ENCODE peak calls at places on chromosomes 7 and 10, in ten cellular contexts. One of them, this sample, is unnamed.

GRCh38 chr7:116122972-116123595 is 87.3 kb upstream of the TES start:
- DNase-seq in HepG2: peak
- DNase-seq in sigmoid colon: no peak
- DNase-seq in IMR-90: peak
- DNase-seq in heart left ventricle: no peak
- DNase-seq in ovary: no peak
- DNase-seq in uterus: no peak
- DNase-seq in tibial nerve: no peak
- DNase-seq in esophagus squamous epithelium: no peak
- DNase-seq in transverse colon: no peak
- DNase-seq in this sample: no peak

GRCh38 chr7:46485481-46486065 is 564.5 kb upstream of the IGFBP3 start:
- DNase-seq in esophagus squamous epithelium: no peak
- DNase-seq in tibial nerve: no peak
- DNase-seq in IMR-90: peak
- DNase-seq in HepG2: no peak
- DNase-seq in sigmoid colon: no peak
- DNase-seq in ovary: no peak
- DNase-seq in transverse colon: no peak
- DNase-seq in heart left ventricle: no peak
- DNase-seq in uterus: no peak
- DNase-seq in this sample: no peak

GRCh38 chr10:25294032-25294926 is 119.5 kb downstream of the GPR158 start:
- DNase-seq in heart left ventricle: no peak
- DNase-seq in transverse colon: no peak
- DNase-seq in IMR-90: peak
- DNase-seq in tibial nerve: no peak
- DNase-seq in sigmoid colon: no peak
- DNase-seq in ovary: no peak
- DNase-seq in esophagus squamous epithelium: no peak
- DNase-seq in HepG2: peak
- DNase-seq in uterus: no peak
- DNase-seq in this sample: no peak

GRCh38 chr7:50474382-50475155 is 24.4 kb upstream of the FIGNL1 start:
- DNase-seq in HepG2: no peak
- DNase-seq in esophagus squamous epithelium: no peak
- DNase-seq in ovary: no peak
- DNase-seq in tibial nerve: no peak
- DNase-seq in heart left ventricle: no peak
- DNase-seq in sigmoid colon: no peak
- DNase-seq in uterus: no peak
- DNase-seq in transverse colon: no peak
- DNase-seq in IMR-90: no peak
- DNase-seq in this sample: no peak

GRCh38 chr7:135253851-135254815 is 20.5 kb downstream of the STRA8 start:
- DNase-seq in HepG2: peak
- DNase-seq in sigmoid colon: peak
- DNase-seq in IMR-90: peak
- DNase-seq in heart left ventricle: peak
- DNase-seq in tibial nerve: peak
- DNase-seq in ovary: peak
- DNase-seq in transverse colon: peak
- DNase-seq in uterus: peak
- DNase-seq in esophagus squamous epithelium: no peak
- DNase-seq in this sample: peak

GRCh38 chr10:79148452-79149344 is 79.9 kb downstream of the ZMIZ1 start:
- DNase-seq in IMR-90: peak
- DNase-seq in transverse colon: peak
- DNase-seq in ovary: peak
- DNase-seq in HepG2: no peak
- DNase-seq in sigmoid colon: peak
- DNase-seq in esophagus squamous epithelium: no peak
- DNase-seq in heart left ventricle: peak
- DNase-seq in tibial nerve: peak
- DNase-seq in uterus: peak
- DNase-seq in this sample: peak

GRCh38 chr7:45979275-45980180 is 58.5 kb upstream of the IGFBP3 start:
- DNase-seq in sigmoid colon: no peak
- DNase-seq in esophagus squamous epithelium: no peak
- DNase-seq in transverse colon: no peak
- DNase-seq in uterus: no peak
- DNase-seq in heart left ventricle: no peak
- DNase-seq in tibial nerve: no peak
- DNase-seq in IMR-90: no peak
- DNase-seq in ovary: no peak
- DNase-seq in HepG2: no peak
- DNase-seq in this sample: no peak

GRCh38 chr10:114038819-114039218 is 4.8 kb upstream of the ADRB1 start:
- DNase-seq in ovary: no peak
- DNase-seq in heart left ventricle: no peak
- DNase-seq in IMR-90: no peak
- DNase-seq in sigmoid colon: no peak
- DNase-seq in HepG2: no peak
- DNase-seq in tibial nerve: no peak
- DNase-seq in transverse colon: no peak
- DNase-seq in uterus: no peak
- DNase-seq in esophagus squamous epithelium: no peak
- DNase-seq in this sample: no peak

GRCh38 chr7:92768501-92769360 is 67.6 kb downstream of the CDK6 start:
- DNase-seq in transverse colon: no peak
- DNase-seq in HepG2: no peak
- DNase-seq in uterus: no peak
- DNase-seq in sigmoid colon: no peak
- DNase-seq in tibial nerve: no peak
- DNase-seq in IMR-90: peak
- DNase-seq in ovary: no peak
- DNase-seq in heart left ventricle: no peak
- DNase-seq in esophagus squamous epithelium: no peak
- DNase-seq in this sample: no peak

GRCh38 chr10:2928219-2928840 is 139.0 kb upstream of the PFKP start:
- DNase-seq in esophagus squamous epithelium: no peak
- DNase-seq in HepG2: peak
- DNase-seq in IMR-90: peak
- DNase-seq in sigmoid colon: peak
- DNase-seq in uterus: peak
- DNase-seq in tibial nerve: peak
- DNase-seq in ovary: peak
- DNase-seq in heart left ventricle: peak
- DNase-seq in transverse colon: peak
- DNase-seq in this sample: peak

GRCh38 chr10:71292624-71293445 is 26.2 kb upstream of the SLC29A3 start:
- DNase-seq in HepG2: no peak
- DNase-seq in tibial nerve: no peak
- DNase-seq in sigmoid colon: no peak
- DNase-seq in transverse colon: no peak
- DNase-seq in IMR-90: no peak
- DNase-seq in heart left ventricle: no peak
- DNase-seq in ovary: no peak
- DNase-seq in esophagus squamous epithelium: no peak
- DNase-seq in uterus: no peak
- DNase-seq in this sample: no peak

GRCh38 chr10:29130190-29130673 is 158.6 kb upstream of the LYZL1 start:
- DNase-seq in tibial nerve: no peak
- DNase-seq in sigmoid colon: no peak
- DNase-seq in esophagus squamous epithelium: no peak
- DNase-seq in heart left ventricle: no peak
- DNase-seq in HepG2: peak
- DNase-seq in ovary: no peak
- DNase-seq in uterus: no peak
- DNase-seq in IMR-90: peak
- DNase-seq in transverse colon: no peak
- DNase-seq in this sample: no peak

GRCh38 chr7:27204851-27205322 is 5.0 kb upstream of the HOXA13 start:
- DNase-seq in HepG2: no peak
- DNase-seq in tibial nerve: no peak
- DNase-seq in ovary: no peak
- DNase-seq in sigmoid colon: no peak
- DNase-seq in uterus: no peak
- DNase-seq in esophagus squamous epithelium: no peak
- DNase-seq in IMR-90: no peak
- DNase-seq in transverse colon: no peak
- DNase-seq in heart left ventricle: no peak
- DNase-seq in this sample: no peak

GRCh38 chr10:63670291-63670898 is 149.2 kb downstream of the REEP3 start:
- DNase-seq in HepG2: no peak
- DNase-seq in esophagus squamous epithelium: no peak
- DNase-seq in IMR-90: no peak
- DNase-seq in tibial nerve: no peak
- DNase-seq in ovary: no peak
- DNase-seq in sigmoid colon: no peak
- DNase-seq in heart left ventricle: peak
- DNase-seq in uterus: no peak
- DNase-seq in transverse colon: no peak
- DNase-seq in this sample: no peak

GRCh38 chr10:102641398-102641797 is 2.9 kb upstream of the TRIM8 start:
- DNase-seq in uterus: no peak
- DNase-seq in transverse colon: no peak
- DNase-seq in heart left ventricle: peak
- DNase-seq in esophagus squamous epithelium: no peak
- DNase-seq in HepG2: peak
- DNase-seq in sigmoid colon: no peak
- DNase-seq in tibial nerve: no peak
- DNase-seq in ovary: no peak
- DNase-seq in IMR-90: no peak
- DNase-seq in this sample: no peak

GRCh38 chr7:36192050-36192824 is 39.2 kb downstream of the EEPD1 start:
- DNase-seq in heart left ventricle: no peak
- DNase-seq in uterus: no peak
- DNase-seq in HepG2: no peak
- DNase-seq in sigmoid colon: peak
- DNase-seq in tibial nerve: no peak
- DNase-seq in esophagus squamous epithelium: no peak
- DNase-seq in ovary: peak
- DNase-seq in IMR-90: peak
- DNase-seq in transverse colon: no peak
- DNase-seq in this sample: no peak

GRCh38 chr7:32583791-32584190 is 88.5 kb downstream of the AVL9 start:
- DNase-seq in sigmoid colon: no peak
- DNase-seq in HepG2: no peak
- DNase-seq in esophagus squamous epithelium: no peak
- DNase-seq in tibial nerve: no peak
- DNase-seq in transverse colon: no peak
- DNase-seq in heart left ventricle: no peak
- DNase-seq in uterus: no peak
- DNase-seq in ovary: no peak
- DNase-seq in IMR-90: peak
- DNase-seq in this sample: no peak

DNA sequence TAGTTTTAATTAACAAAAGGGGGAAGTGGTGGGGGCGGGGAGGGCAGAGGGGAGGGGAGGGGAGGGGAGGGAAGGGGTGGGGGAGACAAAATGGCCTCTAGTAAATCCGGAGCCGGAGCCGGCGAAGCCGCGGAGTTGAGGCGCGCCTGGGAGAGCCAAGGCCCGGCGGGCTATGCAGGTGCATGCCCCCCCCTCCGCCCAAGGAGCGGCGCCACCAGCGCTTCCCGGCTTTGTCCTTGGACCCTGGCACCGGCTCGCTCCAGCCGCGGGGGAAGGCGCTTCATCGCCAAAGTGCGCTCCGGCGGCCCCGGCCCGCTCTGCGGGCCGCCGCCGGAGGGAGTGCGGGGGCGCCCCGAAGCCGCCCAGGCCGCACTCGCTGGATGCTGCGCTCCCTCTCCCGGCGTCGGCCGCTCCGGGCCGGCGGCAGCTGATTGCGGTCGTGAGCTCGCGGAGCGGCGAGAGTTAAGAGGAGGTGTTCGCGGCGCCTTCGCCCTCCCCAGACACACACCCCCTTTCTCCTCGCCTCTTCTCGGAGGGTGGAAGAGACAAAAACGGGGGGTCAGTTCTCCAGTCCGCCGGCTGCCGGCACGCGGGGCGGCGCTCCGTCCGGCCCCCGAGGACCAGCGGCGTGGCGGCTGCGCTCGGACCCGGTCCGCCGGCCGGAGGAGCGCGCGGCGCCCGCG is at the start of gene LRRC4:
- DNase-seq in sigmoid colon: no peak
- DNase-seq in IMR-90: peak
- DNase-seq in tibial nerve: no peak
- DNase-seq in transverse colon: peak
- DNase-seq in HepG2: no peak
- DNase-seq in heart left ventricle: peak
- DNase-seq in ovary: peak
- DNase-seq in uterus: peak
- DNase-seq in esophagus squamous epithelium: no peak
- DNase-seq in this sample: peak
- TF ChIP-seq CTCF in sigmoid colon: no peak
- TF ChIP-seq CTCF in IMR-90: peak
- TF ChIP-seq CTCF in tibial nerve: peak
- TF ChIP-seq CTCF in transverse colon: no peak
- TF ChIP-seq CTCF in HepG2: no peak
- TF ChIP-seq CTCF in heart left ventricle: no peak
- TF ChIP-seq CTCF in ovary: no peak
- TF ChIP-seq CTCF in uterus: no peak
- TF ChIP-seq CTCF in esophagus squamous epithelium: no peak
- TF ChIP-seq CTCF in this sample: peak

DNA sequence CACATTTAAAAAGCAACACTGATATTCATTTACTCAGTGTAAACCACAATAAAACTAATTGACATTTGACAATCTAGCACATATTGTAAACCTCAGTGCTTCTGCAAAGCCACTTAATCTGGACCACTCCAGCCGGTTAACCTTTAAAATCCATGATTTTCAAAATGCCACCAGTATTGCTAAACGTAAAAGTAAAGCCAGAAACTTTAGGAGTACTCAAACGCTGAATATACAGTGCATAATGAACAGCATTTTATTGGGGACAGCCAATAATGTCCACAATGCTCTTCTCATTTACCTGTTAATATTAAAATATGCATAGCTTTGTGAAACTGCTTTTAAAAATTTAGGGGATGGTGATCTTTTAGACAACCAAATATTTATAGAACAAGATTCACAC is 10.8 kb downstream of the HNRNPA2B1 start:
- DNase-seq in tibial nerve: no peak
- DNase-seq in uterus: no peak
- DNase-seq in HepG2: no peak
- DNase-seq in transverse colon: no peak
- DNase-seq in esophagus squamous epithelium: no peak
- DNase-seq in heart left ventricle: no peak
- DNase-seq in sigmoid colon: no peak
- DNase-seq in IMR-90: no peak
- DNase-seq in ovary: no peak
- DNase-seq in this sample: no peak
- TF ChIP-seq POLR2A in tibial nerve: no peak
- TF ChIP-seq POLR2A in uterus: no peak
- TF ChIP-seq POLR2A in HepG2: no peak
- TF ChIP-seq POLR2A in transverse colon: no peak
- TF ChIP-seq POLR2A in esophagus squamous epithelium: no peak
- TF ChIP-seq POLR2A in heart left ventricle: no peak
- TF ChIP-seq POLR2A in sigmoid colon: no peak
- TF ChIP-seq POLR2A in IMR-90: no peak
- TF ChIP-seq POLR2A in ovary: no peak
- TF ChIP-seq POLR2A in this sample: no peak

GRCh38 chr10:100009283-100009792 is 409 bp downstream of the DNMBP start:
- DNase-seq in sigmoid colon: peak
- DNase-seq in transverse colon: peak
- DNase-seq in esophagus squamous epithelium: no peak
- DNase-seq in HepG2: peak
- DNase-seq in tibial nerve: peak
- DNase-seq in heart left ventricle: no peak
- DNase-seq in IMR-90: no peak
- DNase-seq in uterus: no peak
- DNase-seq in ovary: no peak
- DNase-seq in this sample: peak
- TF ChIP-seq CTCF in sigmoid colon: no peak
- TF ChIP-seq CTCF in transverse colon: no peak
- TF ChIP-seq CTCF in esophagus squamous epithelium: no peak
- TF ChIP-seq CTCF in HepG2: peak
- TF ChIP-seq CTCF in tibial nerve: no peak
- TF ChIP-seq CTCF in heart left ventricle: no peak
- TF ChIP-seq CTCF in IMR-90: peak
- TF ChIP-seq CTCF in uterus: no peak
- TF ChIP-seq CTCF in ovary: no peak
- TF ChIP-seq CTCF in this sample: peak

GRCh38 chr7:129169171-129169643 is 19.2 kb upstream of the SMO start:
- DNase-seq in tibial nerve: peak
- DNase-seq in sigmoid colon: peak
- DNase-seq in transverse colon: peak
- DNase-seq in heart left ventricle: peak
- DNase-seq in esophagus squamous epithelium: no peak
- DNase-seq in HepG2: no peak
- DNase-seq in IMR-90: no peak
- DNase-seq in uterus: peak
- DNase-seq in ovary: peak
- DNase-seq in this sample: peak
- TF ChIP-seq POLR2A in tibial nerve: no peak
- TF ChIP-seq POLR2A in sigmoid colon: no peak
- TF ChIP-seq POLR2A in transverse colon: no peak
- TF ChIP-seq POLR2A in heart left ventricle: no peak
- TF ChIP-seq POLR2A in esophagus squamous epithelium: no peak
- TF ChIP-seq POLR2A in HepG2: no peak
- TF ChIP-seq POLR2A in IMR-90: no peak
- TF ChIP-seq POLR2A in uterus: no peak
- TF ChIP-seq POLR2A in ovary: no peak
- TF ChIP-seq POLR2A in this sample: no peak